ENCODE peak calls at places on chromosome 5, in ten cellular contexts. R, T, S, P, O, E, Y, F, B and L are unnamed samples.

GRCh38 chr5:117054808-117055398 is 480.3 kb upstream of the SEMA6A start:
- DNase-seq in R (peak; percentile 83), T (no peak), S (no peak), P (no peak), O (peak; percentile 17), E (no peak), Y (no peak), F (no peak), B (no peak), L (no peak)

GRCh38 chr5:73789851-73790281 is 163.9 kb downstream of the ARHGEF28 start:
- DNase-seq in R (no peak), T (no peak), S (no peak), P (no peak), O (no peak), E (no peak), Y (no peak), F (no peak), B (no peak), L (peak; percentile 64)

GRCh38 chr5:136212252-136212721 is 19.3 kb upstream of the SMIM32 start:
- DNase-seq in R (peak; percentile 54), T (peak; percentile 81), S (no peak), P (peak; percentile 78), O (peak; percentile 68), E (peak; percentile 46), Y (peak; percentile 6), F (peak; percentile 18), B (peak; percentile 57), L (peak; percentile 38)

GRCh38 chr5:133848306-133848924 is 120.0 kb downstream of the C5orf15 start:
- DNase-seq in R (peak; percentile 46), T (no peak), S (no peak), P (peak; percentile 39), O (no peak), E (no peak), Y (no peak), F (peak; percentile 56), B (no peak), L (no peak)

GRCh38 chr5:50564079-50564478 is 102.4 kb upstream of the PARP8 start:
- DNase-seq in R (no peak), T (no peak), S (no peak), P (no peak), O (no peak), E (peak; percentile 15), Y (no peak), F (no peak), B (no peak), L (no peak)

GRCh38 chr5:137668574-137669093 is 67.3 kb downstream of the KLHL3 start:
- DNase-seq in R (no peak), T (no peak), S (no peak), P (no peak), O (no peak), E (no peak), Y (no peak), F (no peak), B (no peak), L (no peak)

GRCh38 chr5:174951151-174951780 is 226.9 kb downstream of the MSX2 start:
- DNase-seq in R (peak; percentile 43), T (peak; percentile 75), S (peak; percentile 25), P (no peak), O (peak; percentile 55), E (peak; percentile 45), Y (no peak), F (peak; percentile 51), B (peak; percentile 66), L (peak; percentile 67)

GRCh38 chr5:142845954-142846398 is 75.8 kb downstream of the ARHGAP26 start:
- DNase-seq in R (no peak), T (no peak), S (no peak), P (no peak), O (no peak), E (no peak), Y (no peak), F (no peak), B (no peak), L (no peak)

GRCh38 chr5:103569313-103570060 is 6.9 kb upstream of the NUDT12 start:
- DNase-seq in R (no peak), T (no peak), S (no peak), P (no peak), O (no peak), E (no peak), Y (no peak), F (peak; percentile 74), B (no peak), L (no peak)

GRCh38 chr5:170348069-170348702 is 41.0 kb downstream of the KCNMB1 start:
- DNase-seq in R (no peak), T (no peak), S (no peak), P (no peak), O (no peak), E (no peak), Y (no peak), F (no peak), B (no peak), L (no peak)

GRCh38 chr5:92916036-92916435 is 665.0 kb downstream of the NR2F1-AS1 start:
- DNase-seq in R (no peak), T (no peak), S (no peak), P (no peak), O (no peak), E (no peak), Y (no peak), F (no peak), B (no peak), L (peak; percentile 83)

GRCh38 chr5:41574391-41574790 is 64.0 kb upstream of the PLCXD3 start:
- DNase-seq in R (no peak), T (no peak), S (no peak), P (no peak), O (no peak), E (no peak), Y (no peak), F (no peak), B (no peak), L (no peak)

GRCh38 chr5:131274341-131275063 is 10.6 kb downstream of the CDC42SE2 start:
- DNase-seq in R (no peak), T (no peak), S (no peak), P (no peak), O (no peak), E (no peak), Y (no peak), F (no peak), B (no peak), L (no peak)

GRCh38 chr5:154298060-154298459 is 107.5 kb downstream of the GALNT10 start:
- DNase-seq in R (no peak), T (no peak), S (no peak), P (no peak), O (no peak), E (no peak), Y (no peak), F (no peak), B (no peak), L (no peak)

GRCh38 chr5:127417534-127417933 is 99.9 kb upstream of the PRRC1 start:
- DNase-seq in R (peak; percentile 20), T (no peak), S (no peak), P (no peak), O (no peak), E (no peak), Y (no peak), F (no peak), B (no peak), L (no peak)

GRCh38 chr5:142472306-142472951 is 147.6 kb upstream of the SPRY4 start:
- DNase-seq in R (no peak), T (no peak), S (peak; percentile 71), P (no peak), O (no peak), E (peak; percentile 68), Y (peak; percentile 4), F (no peak), B (peak; percentile 80), L (peak; percentile 95)

GRCh38 chr5:156332245-156332644 is 5.3 kb downstream of the SGCD start:
- DNase-seq in R (no peak), T (no peak), S (no peak), P (no peak), O (no peak), E (no peak), Y (no peak), F (no peak), B (no peak), L (no peak)

GRCh38 chr5:150485770-150486401 is 22.0 kb upstream of the NDST1 start:
- DNase-seq in R (peak; percentile 32), T (peak; percentile 93), S (no peak), P (peak; percentile 88), O (peak; percentile 83), E (peak; percentile 27), Y (peak; percentile 19), F (peak; percentile 34), B (peak; percentile 79), L (peak; percentile 39)

GRCh38 chr5:79284852-79285251 is 48.9 kb downstream of the JMY start:
- DNase-seq in R (no peak), T (no peak), S (no peak), P (no peak), O (no peak), E (no peak), Y (no peak), F (no peak), B (no peak), L (peak; percentile 18)

GRCh38 chr5:143933434-143933833 is 121.5 kb downstream of the HMHB1 start:
- DNase-seq in R (no peak), T (no peak), S (no peak), P (no peak), O (no peak), E (no peak), Y (no peak), F (no peak), B (no peak), L (no peak)

GRCh38 chr5:31144364-31144763 is 49.1 kb upstream of the CDH6 start:
- DNase-seq in R (no peak), T (no peak), S (no peak), P (no peak), O (no peak), E (no peak), Y (no peak), F (no peak), B (no peak), L (no peak)

GRCh38 chr5:27158775-27159174 is 120.4 kb upstream of the CDH9 start:
- DNase-seq in R (no peak), T (no peak), S (no peak), P (no peak), O (no peak), E (no peak), Y (no peak), F (no peak), B (no peak), L (peak; percentile 30)

GRCh38 chr5:137144656-137145055 is 354.5 kb downstream of the SPOCK1 start:
- DNase-seq in R (no peak), T (no peak), S (no peak), P (no peak), O (no peak), E (no peak), Y (no peak), F (no peak), B (no peak), L (no peak)

GRCh38 chr5:55427157-55427556 is 107.6 kb downstream of the PLPP1 start:
- DNase-seq in R (no peak), T (peak; percentile 22), S (peak; percentile 24), P (no peak), O (no peak), E (no peak), Y (no peak), F (no peak), B (peak; percentile 61), L (peak; percentile 82)

GRCh38 chr5:179342577-179342976 is 2.7 kb downstream of the ADAMTS2 start:
- DNase-seq in R (no peak), T (peak; percentile 78), S (peak; percentile 33), P (no peak), O (no peak), E (no peak), Y (no peak), F (no peak), B (peak; percentile 78), L (peak; percentile 13)

GRCh38 chr5:95283761-95284511 is 958 bp downstream of the MCTP1 start:
- DNase-seq in R (peak; percentile 33), T (peak; percentile 65), S (no peak), P (peak; percentile 84), O (peak; percentile 61), E (no peak), Y (no peak), F (peak; percentile 79), B (peak; percentile 8), L (peak; percentile 25)

GRCh38 chr5:57600321-57600720 is 117.7 kb upstream of the ACTBL2 start:
- DNase-seq in R (no peak), T (no peak), S (no peak), P (no peak), O (no peak), E (no peak), Y (no peak), F (no peak), B (no peak), L (no peak)

GRCh38 chr5:172870807-172871431 is 36.9 kb downstream of the ERGIC1 start:
- DNase-seq in R (no peak), T (peak; percentile 41), S (no peak), P (peak; percentile 80), O (no peak), E (no peak), Y (no peak), F (no peak), B (no peak), L (peak; percentile 72)